ENCODE peak calls at places on chromosome X, in four cellular contexts. W is HepG2, B is GM12878, Z is K562. P is an unnamed sample.

GRCh38 chrX:9447906-9448305 is 17.0 kb upstream of the TBL1X start:
- DNase-seq in W (no peak), B (no peak), Z (no peak), P (no peak)

GRCh38 chrX:147978931-147979330 is 2.2 kb upstream of the FMR1NB start:
- DNase-seq in W (no peak), B (no peak), Z (no peak), P (no peak)

GRCh38 chrX:25524150-25524549 is 508.4 kb upstream of the ARX start:
- DNase-seq in W (peak), B (no peak), Z (no peak), P (peak)

GRCh38 chrX:115067812-115068211 is 50.4 kb upstream of the IL13RA2 start:
- DNase-seq in W (no peak), B (no peak), Z (no peak), P (no peak)

GRCh38 chrX:154383359-154384283 is 4.5 kb downstream of the EMD start:
- DNase-seq in W (no peak), B (no peak), Z (no peak), P (no peak)

GRCh38 chrX:135435933-135436332 is 14.2 kb downstream of the SMIM10L2A start:
- DNase-seq in W (no peak), B (no peak), Z (no peak), P (no peak)

GRCh38 chrX:10533686-10534365 is 86.6 kb downstream of the MID1 start:
- DNase-seq in W (no peak), B (no peak), Z (no peak), P (no peak)

GRCh38 chrX:133888941-133889340 is 96.5 kb downstream of the GPC3 start:
- DNase-seq in W (no peak), B (no peak), Z (no peak), P (no peak)

GRCh38 chrX:104255465-104255864 is 732 bp upstream of the ESX1 start:
- DNase-seq in W (no peak), B (no peak), Z (no peak), P (no peak)

GRCh38 chrX:21645437-21646220 is 12.5 kb downstream of the KLHL34 start:
- DNase-seq in W (no peak), B (no peak), Z (no peak), P (no peak)

GRCh38 chrX:95728446-95728845 is 956.2 kb upstream of the DIAPH2 start:
- DNase-seq in W (no peak), B (no peak), Z (no peak), P (no peak)

GRCh38 chrX:46791927-46792825 is 33.3 kb upstream of the SLC9A7 start:
- DNase-seq in W (peak), B (peak), Z (peak), P (peak)

GRCh38 chrX:120839506-120839905 is 36.2 kb downstream of the CT47B1 start:
- DNase-seq in W (no peak), B (no peak), Z (no peak), P (peak)

GRCh38 chrX:40478457-40479065 is 102.2 kb upstream of the ATP6AP2 start:
- DNase-seq in W (no peak), B (no peak), Z (no peak), P (no peak)

GRCh38 chrX:39975094-39975865 is 122.5 kb downstream of the BCOR start:
- DNase-seq in W (peak), B (no peak), Z (no peak), P (no peak)

GRCh38 chrX:124347242-124347641 is 879 bp downstream of the SH2D1A start:
- DNase-seq in W (no peak), B (no peak), Z (no peak), P (no peak)

GRCh38 chrX:259692-260355 is 21.4 kb upstream of the PLCXD1 start:
- DNase-seq in W (no peak), B (no peak), Z (no peak), P (peak)

GRCh38 chrX:98607739-98608138 is 1724.0 kb downstream of the RPA4 start:
- DNase-seq in W (no peak), B (no peak), Z (no peak), P (no peak)

GRCh38 chrX:31333181-31333831 is 261.5 kb upstream of the FTHL17 start:
- DNase-seq in W (no peak), B (no peak), Z (peak), P (no peak)

GRCh38 chrX:149807747-149808458 is 26.2 kb downstream of the MAGEA9 start:
- DNase-seq in W (no peak), B (no peak), Z (no peak), P (no peak)

GRCh38 chrX:102546818-102547493 is 30.4 kb upstream of the TMSB15A start:
- DNase-seq in W (no peak), B (no peak), Z (no peak), P (no peak)

GRCh38 chrX:49071877-49072711 is 1.7 kb downstream of the PRAF2 start:
- DNase-seq in W (no peak), B (no peak), Z (no peak), P (no peak)

GRCh38 chrX:129653985-129654651 is 638 bp downstream of the APLN start:
- DNase-seq in W (no peak), B (no peak), Z (no peak), P (peak)

GRCh38 chrX:37371578-37371981 is 22.4 kb downstream of the PRRG1 start:
- DNase-seq in W (no peak), B (no peak), Z (no peak), P (no peak)

GRCh38 chrX:154730271-154730883 is 20.5 kb downstream of the GAB3 start:
- DNase-seq in W (no peak), B (no peak), Z (peak), P (no peak)

GRCh38 chrX:133984857-133985163 is 584 bp downstream of the GPC3 start:
- DNase-seq in W (no peak), B (no peak), Z (no peak), P (no peak)

GRCh38 chrX:13112499-13112898 is 68.1 kb upstream of the FAM9C start:
- DNase-seq in W (no peak), B (no peak), Z (no peak), P (no peak)

GRCh38 chrX:23694606-23695005 is 27.3 kb downstream of the PRDX4 start:
- DNase-seq in W (peak), B (peak), Z (peak), P (peak)

GRCh38 chrX:141375011-141375730 is 132.9 kb upstream of the SPANXC start:
- DNase-seq in W (no peak), B (no peak), Z (no peak), P (no peak)

GRCh38 chrX:136447308-136447707 is 40.4 kb upstream of the BRS3 start:
- DNase-seq in W (no peak), B (no peak), Z (no peak), P (no peak)

GRCh38 chrX:44874481-44875184 is 1.6 kb downstream of the KDM6A start:
- DNase-seq in W (no peak), B (no peak), Z (peak), P (peak)

GRCh38 chrX:10628906-10629305 is 8.5 kb upstream of the MID1 start:
- DNase-seq in W (no peak), B (no peak), Z (no peak), P (no peak)

GRCh38 chrX:38262715-38263620 is 42.3 kb upstream of the SRPX start:
- DNase-seq in W (no peak), B (no peak), Z (no peak), P (no peak)

GRCh38 chrX:48971325-48972213 is at the start of gene KCND1:
- DNase-seq in W (no peak), B (no peak), Z (no peak), P (no peak)

GRCh38 chrX:135591871-135592270 is 71.4 kb downstream of the INTS6L start:
- DNase-seq in W (no peak), B (no peak), Z (no peak), P (no peak)

GRCh38 chrX:148784859-148785655 is 284.6 kb downstream of the AFF2 start:
- DNase-seq in W (no peak), B (no peak), Z (no peak), P (no peak)

GRCh38 chrX:131837325-131837724 is 185.8 kb upstream of the STK26 start:
- DNase-seq in W (no peak), B (no peak), Z (no peak), P (no peak)

GRCh38 chrX:2846992-2847391 is 18.3 kb downstream of the GYG2 start:
- DNase-seq in W (no peak), B (no peak), Z (no peak), P (no peak)

GRCh38 chrX:2848806-2849420 is 20.2 kb downstream of the GYG2 start:
- DNase-seq in W (peak), B (no peak), Z (no peak), P (no peak)
- TF ChIP-seq KDM1A in W (no peak), B (no peak), Z (no peak), P (no peak)

GRCh38 chrX:78725257-78725656 is 22.3 kb upstream of the LPAR4 start:
- DNase-seq in W (no peak), B (no peak), Z (no peak), P (no peak)
- TF ChIP-seq ESRRA in W (no peak), B (no peak), Z (no peak), P (no peak)

DNA sequence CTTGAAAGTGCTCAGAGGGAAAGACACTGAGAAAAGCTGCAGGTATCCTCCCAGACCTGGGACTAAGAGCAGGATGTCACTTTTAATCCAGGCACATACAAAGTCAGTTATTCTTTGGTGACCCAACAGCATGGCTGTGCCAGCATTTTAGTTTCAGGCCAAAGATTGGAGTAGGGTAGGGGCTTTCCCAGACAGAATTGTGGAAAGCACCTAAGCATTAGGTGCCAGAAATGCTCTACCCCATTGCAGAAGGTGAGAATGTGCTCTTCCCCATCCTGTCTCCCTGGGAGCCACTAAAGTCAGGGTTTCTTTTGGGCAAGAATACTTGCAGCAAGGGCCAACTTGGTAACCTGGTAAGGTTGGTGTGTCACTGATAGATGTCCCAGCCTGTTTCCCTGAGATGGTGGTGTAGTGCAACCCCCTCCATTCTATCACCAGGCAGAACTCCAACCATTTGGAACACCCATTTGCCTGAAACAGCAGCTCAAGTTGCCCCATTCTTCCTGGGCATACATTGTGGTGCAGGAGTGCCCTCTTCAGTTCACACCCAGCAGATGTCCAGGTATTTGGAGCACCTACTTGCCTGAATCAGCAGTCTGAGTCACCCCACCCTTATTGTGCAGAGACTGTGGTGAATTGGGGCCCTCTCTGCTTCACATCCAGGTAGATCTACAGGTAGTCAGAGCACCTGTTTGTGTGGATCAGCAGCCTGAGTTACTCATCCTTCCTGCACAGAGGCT is 183.5 kb downstream of the ZC4H2 start:
- DNase-seq in W (no peak), B (no peak), Z (no peak), P (no peak)
- TF ChIP-seq KDM1A in W (no peak), B (no peak), Z (no peak), P (no peak)

GRCh38 chrX:19860571-19860970 is 26.8 kb downstream of the SH3KBP1 start:
- DNase-seq in W (no peak), B (no peak), Z (no peak), P (no peak)
- TF ChIP-seq ESRRA in W (no peak), B (no peak), Z (no peak), P (no peak)